ENCODE peak calls at places on chromosomes 3 and 15, in six cellular contexts. One of them, this sample, is unnamed.

GRCh38 chr3:159852821-159853505 is 135.7 kb upstream of the IL12A start:
- DNase-seq in brain microvascular endothelial cell: peak; percentile 55
- DNase-seq in right lobe of liver: no peak
- DNase-seq in astrocyte: peak; percentile 65
- DNase-seq in left ventricle myocardium inferior: peak; percentile 80
- DNase-seq in stomach: no peak
- DNase-seq in this sample: peak; percentile 60

GRCh38 chr3:111714305-111714704 is 119.2 kb upstream of the ZBED2 start:
- DNase-seq in brain microvascular endothelial cell: no peak
- DNase-seq in right lobe of liver: no peak
- DNase-seq in astrocyte: no peak
- DNase-seq in left ventricle myocardium inferior: no peak
- DNase-seq in stomach: no peak
- DNase-seq in this sample: no peak

GRCh38 chr3:52225452-52226228 is at the start of gene TLR9:
- DNase-seq in brain microvascular endothelial cell: no peak
- DNase-seq in right lobe of liver: peak; percentile 36
- DNase-seq in astrocyte: no peak
- DNase-seq in left ventricle myocardium inferior: no peak
- DNase-seq in stomach: no peak
- DNase-seq in this sample: no peak

GRCh38 chr3:141049681-141050080 is 1.5 kb upstream of the SPSB4 start:
- DNase-seq in brain microvascular endothelial cell: no peak
- DNase-seq in right lobe of liver: no peak
- DNase-seq in astrocyte: no peak
- DNase-seq in left ventricle myocardium inferior: no peak
- DNase-seq in stomach: no peak
- DNase-seq in this sample: no peak

GRCh38 chr3:169865176-169865800 is 4.4 kb downstream of the LRRC31 start:
- DNase-seq in brain microvascular endothelial cell: no peak
- DNase-seq in right lobe of liver: no peak
- DNase-seq in astrocyte: no peak
- DNase-seq in left ventricle myocardium inferior: no peak
- DNase-seq in stomach: no peak
- DNase-seq in this sample: no peak

GRCh38 chr3:130468311-130468710 is 48.7 kb upstream of the COL6A6 start:
- DNase-seq in brain microvascular endothelial cell: no peak
- DNase-seq in right lobe of liver: no peak
- DNase-seq in astrocyte: no peak
- DNase-seq in left ventricle myocardium inferior: no peak
- DNase-seq in stomach: no peak
- DNase-seq in this sample: no peak

GRCh38 chr3:116340680-116341216 is 104.5 kb downstream of the LSAMP start:
- DNase-seq in brain microvascular endothelial cell: no peak
- DNase-seq in right lobe of liver: no peak
- DNase-seq in astrocyte: peak; percentile 3
- DNase-seq in left ventricle myocardium inferior: no peak
- DNase-seq in stomach: no peak
- DNase-seq in this sample: no peak

GRCh38 chr3:40382617-40382979 is 4.4 kb upstream of the ENTPD3 start:
- DNase-seq in brain microvascular endothelial cell: no peak
- DNase-seq in right lobe of liver: no peak
- DNase-seq in astrocyte: no peak
- DNase-seq in left ventricle myocardium inferior: no peak
- DNase-seq in stomach: no peak
- DNase-seq in this sample: no peak

GRCh38 chr3:141476033-141476432 is 10.8 kb upstream of the RASA2 start:
- DNase-seq in brain microvascular endothelial cell: no peak
- DNase-seq in right lobe of liver: no peak
- DNase-seq in astrocyte: no peak
- DNase-seq in left ventricle myocardium inferior: no peak
- DNase-seq in stomach: no peak
- DNase-seq in this sample: no peak

GRCh38 chr3:132342183-132342582 is 25.0 kb downstream of the ACP3 start:
- DNase-seq in brain microvascular endothelial cell: no peak
- DNase-seq in right lobe of liver: no peak
- DNase-seq in astrocyte: no peak
- DNase-seq in left ventricle myocardium inferior: no peak
- DNase-seq in stomach: no peak
- DNase-seq in this sample: no peak

GRCh38 chr15:62758126-62758951 is 284.2 kb upstream of the TPM1 start:
- DNase-seq in brain microvascular endothelial cell: peak; percentile 77
- DNase-seq in right lobe of liver: no peak
- DNase-seq in astrocyte: peak; percentile 97
- DNase-seq in left ventricle myocardium inferior: no peak
- DNase-seq in stomach: peak; percentile 49
- DNase-seq in this sample: peak; percentile 82

GRCh38 chr15:44801368-44801767 is 65.0 kb downstream of the TRIM69 start:
- DNase-seq in brain microvascular endothelial cell: no peak
- DNase-seq in right lobe of liver: no peak
- DNase-seq in astrocyte: no peak
- DNase-seq in left ventricle myocardium inferior: no peak
- DNase-seq in stomach: no peak
- DNase-seq in this sample: no peak

GRCh38 chr3:195869413-195870001 is 38.8 kb downstream of the TNK2 start:
- DNase-seq in brain microvascular endothelial cell: no peak
- DNase-seq in right lobe of liver: peak; percentile 56
- DNase-seq in astrocyte: no peak
- DNase-seq in left ventricle myocardium inferior: no peak
- DNase-seq in stomach: no peak
- DNase-seq in this sample: no peak

GRCh38 chr3:87320748-87321634 is 44.6 kb upstream of the POU1F1 start:
- DNase-seq in brain microvascular endothelial cell: no peak
- DNase-seq in right lobe of liver: no peak
- DNase-seq in astrocyte: no peak
- DNase-seq in left ventricle myocardium inferior: no peak
- DNase-seq in stomach: no peak
- DNase-seq in this sample: no peak

GRCh38 chr15:40251455-40252140 is 12.7 kb downstream of the PAK6 start:
- DNase-seq in brain microvascular endothelial cell: no peak
- DNase-seq in right lobe of liver: no peak
- DNase-seq in astrocyte: no peak
- DNase-seq in left ventricle myocardium inferior: peak; percentile 61
- DNase-seq in stomach: no peak
- DNase-seq in this sample: no peak

GRCh38 chr15:40253179-40253790 is 14.4 kb downstream of the PAK6 start:
- DNase-seq in brain microvascular endothelial cell: no peak
- DNase-seq in right lobe of liver: peak; percentile 47
- DNase-seq in astrocyte: no peak
- DNase-seq in left ventricle myocardium inferior: no peak
- DNase-seq in stomach: no peak
- DNase-seq in this sample: no peak

GRCh38 chr15:40252141-40252437 is 13.2 kb downstream of the PAK6 start:
- DNase-seq in brain microvascular endothelial cell: no peak
- DNase-seq in right lobe of liver: no peak
- DNase-seq in astrocyte: no peak
- DNase-seq in left ventricle myocardium inferior: peak; percentile 12
- DNase-seq in stomach: no peak
- DNase-seq in this sample: no peak

GRCh38 chr15:40250771-40251454 is 12.1 kb downstream of the PAK6 start:
- DNase-seq in brain microvascular endothelial cell: no peak
- DNase-seq in right lobe of liver: no peak
- DNase-seq in astrocyte: no peak
- DNase-seq in left ventricle myocardium inferior: peak; percentile 9
- DNase-seq in stomach: no peak
- DNase-seq in this sample: no peak

GRCh38 chr15:40252438-40253178 is 13.7 kb downstream of the PAK6 start:
- DNase-seq in brain microvascular endothelial cell: no peak
- DNase-seq in right lobe of liver: peak; percentile 60
- DNase-seq in astrocyte: no peak
- DNase-seq in left ventricle myocardium inferior: peak; percentile 40
- DNase-seq in stomach: peak; percentile 70
- DNase-seq in this sample: no peak
- TF ChIP-seq CTCF in brain microvascular endothelial cell: no peak
- TF ChIP-seq CTCF in right lobe of liver: no peak
- TF ChIP-seq CTCF in astrocyte: no peak
- TF ChIP-seq CTCF in left ventricle myocardium inferior: no peak
- TF ChIP-seq CTCF in stomach: no peak
- TF ChIP-seq CTCF in this sample: no peak

GRCh38 chr15:89681146-89681545 is 2.0 kb upstream of the PLIN1 start:
- DNase-seq in brain microvascular endothelial cell: no peak
- DNase-seq in right lobe of liver: no peak
- DNase-seq in astrocyte: no peak
- DNase-seq in left ventricle myocardium inferior: no peak
- DNase-seq in stomach: no peak
- DNase-seq in this sample: no peak

GRCh38 chr15:89675606-89676005 is 3.6 kb downstream of the PLIN1 start:
- DNase-seq in brain microvascular endothelial cell: no peak
- DNase-seq in right lobe of liver: no peak
- DNase-seq in astrocyte: no peak
- DNase-seq in left ventricle myocardium inferior: no peak
- DNase-seq in stomach: no peak
- DNase-seq in this sample: no peak

GRCh38 chr15:89679221-89679620 is at the start of gene PLIN1:
- DNase-seq in brain microvascular endothelial cell: no peak
- DNase-seq in right lobe of liver: no peak
- DNase-seq in astrocyte: no peak
- DNase-seq in left ventricle myocardium inferior: no peak
- DNase-seq in stomach: no peak
- DNase-seq in this sample: no peak

GRCh38 chr15:89677381-89677780 is 1.8 kb downstream of the PLIN1 start:
- DNase-seq in brain microvascular endothelial cell: no peak
- DNase-seq in right lobe of liver: no peak
- DNase-seq in astrocyte: no peak
- DNase-seq in left ventricle myocardium inferior: no peak
- DNase-seq in stomach: no peak
- DNase-seq in this sample: no peak

DNA sequence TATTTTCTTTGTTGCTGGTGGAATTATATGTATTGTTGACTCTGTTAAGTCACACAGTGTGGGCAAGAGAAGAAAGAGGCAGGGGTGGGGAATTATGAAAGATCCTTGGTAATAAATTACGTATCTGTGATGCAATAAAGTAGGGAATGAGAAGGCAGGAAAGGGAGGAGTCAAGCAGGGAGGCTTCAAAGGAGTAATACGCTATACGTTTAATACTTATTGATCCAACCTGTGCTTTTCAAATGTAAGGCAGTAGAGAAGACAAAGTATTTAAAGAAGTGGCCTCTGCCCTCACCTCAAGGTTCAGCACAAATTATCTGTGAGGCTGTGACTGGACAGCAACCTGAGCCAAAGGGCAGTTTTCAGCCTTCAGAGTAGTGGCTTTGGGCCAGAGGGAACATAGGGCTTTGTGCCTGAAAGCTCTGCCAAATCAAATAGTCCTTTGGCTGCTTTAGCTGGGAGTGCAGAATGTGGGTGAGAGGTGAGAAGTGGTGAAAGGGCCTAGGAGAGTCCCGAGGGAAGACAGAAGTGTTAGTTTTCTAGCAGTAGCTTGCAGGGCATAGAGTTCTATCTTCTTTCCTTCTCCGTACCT is 1.2 kb upstream of the PLIN1 start:
- DNase-seq in brain microvascular endothelial cell: no peak
- DNase-seq in right lobe of liver: peak; percentile 74
- DNase-seq in astrocyte: peak; percentile 64
- DNase-seq in left ventricle myocardium inferior: peak; percentile 42
- DNase-seq in stomach: peak; percentile 84
- DNase-seq in this sample: no peak
- H3K27ac ChIP-seq in brain microvascular endothelial cell: no peak overlapping the region
- H3K27ac ChIP-seq in right lobe of liver: peak overlapping the region; percentile 84
- H3K27ac ChIP-seq in astrocyte: no peak overlapping the region
- H3K27ac ChIP-seq in left ventricle myocardium inferior: peak overlapping the region; percentile 88
- H3K27ac ChIP-seq in stomach: peak overlapping the region; percentile 63
- H3K27ac ChIP-seq in this sample: peak overlapping the region; percentile 59

GRCh38 chr15:48467801-48468200 is 136.6 kb downstream of the DUT start:
- DNase-seq in brain microvascular endothelial cell: no peak
- DNase-seq in right lobe of liver: no peak
- DNase-seq in astrocyte: no peak
- DNase-seq in left ventricle myocardium inferior: no peak
- DNase-seq in stomach: no peak
- DNase-seq in this sample: no peak
- TF ChIP-seq CTCF in brain microvascular endothelial cell: no peak
- TF ChIP-seq CTCF in right lobe of liver: no peak
- TF ChIP-seq CTCF in astrocyte: no peak
- TF ChIP-seq CTCF in left ventricle myocardium inferior: no peak
- TF ChIP-seq CTCF in stomach: no peak
- TF ChIP-seq CTCF in this sample: no peak

DNA sequence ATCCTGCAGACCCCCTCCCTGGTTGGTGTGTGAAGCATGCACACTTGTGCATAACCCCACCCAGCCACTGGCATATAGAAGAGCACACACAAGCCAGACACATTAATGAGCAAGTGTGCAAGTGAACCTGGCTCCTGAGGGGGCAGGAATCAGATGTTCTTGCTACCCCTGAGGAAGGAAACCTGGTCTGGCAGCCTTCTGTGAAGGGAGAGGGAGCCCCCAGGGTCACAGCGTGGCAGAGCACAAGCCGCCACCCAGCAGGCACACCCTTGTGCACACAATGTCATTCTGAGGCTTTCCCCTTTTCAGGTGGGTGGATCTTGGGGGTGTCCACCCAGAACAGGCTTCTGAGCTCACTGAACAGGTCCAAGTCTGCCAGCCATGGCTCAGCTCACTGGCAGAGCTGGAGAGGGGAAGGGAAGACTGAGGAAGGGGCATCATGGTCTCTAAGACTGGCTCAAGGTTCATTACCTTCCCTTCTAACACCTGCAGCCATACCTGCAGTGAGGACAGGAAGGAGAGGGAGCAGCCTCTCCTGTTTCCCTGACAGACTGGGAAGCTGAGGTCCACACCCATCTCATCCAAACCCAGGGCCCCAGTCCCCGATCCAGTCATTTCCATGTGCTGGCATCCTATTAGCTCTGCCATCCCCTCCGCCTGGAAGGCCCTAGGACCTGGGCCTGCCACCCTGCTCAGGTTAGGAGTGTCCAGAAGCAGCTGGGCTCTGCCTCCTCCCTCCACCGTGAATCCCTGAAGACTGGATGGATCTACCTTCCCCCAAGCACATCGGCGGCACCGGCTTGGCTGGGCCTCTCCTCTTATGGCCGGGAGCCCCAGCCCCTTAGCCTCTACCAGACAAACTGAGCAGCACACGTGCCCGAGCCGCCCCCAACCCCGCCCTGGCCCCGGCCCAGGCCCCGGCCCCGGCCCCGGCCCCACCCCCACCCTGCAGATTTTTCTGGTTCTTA is 31.4 kb upstream of the SEMA3F start:
- DNase-seq in brain microvascular endothelial cell: no peak
- DNase-seq in right lobe of liver: peak; percentile 50
- DNase-seq in astrocyte: no peak
- DNase-seq in left ventricle myocardium inferior: no peak
- DNase-seq in stomach: no peak
- DNase-seq in this sample: no peak
- H3K27ac ChIP-seq in brain microvascular endothelial cell: no peak overlapping the region
- H3K27ac ChIP-seq in right lobe of liver: no peak overlapping the region
- H3K27ac ChIP-seq in astrocyte: no peak overlapping the region
- H3K27ac ChIP-seq in left ventricle myocardium inferior: no peak overlapping the region
- H3K27ac ChIP-seq in stomach: no peak overlapping the region
- H3K27ac ChIP-seq in this sample: peak overlapping the region; percentile 69